ENCODE peak calls at places on chromosomes 5 and 9, in four cellular contexts. C is stomach; K is breast epithelium; Z is CD8-positive, alpha-beta memory T cell. U is an unnamed sample. For H3K4me1, the result is how much of the 10 kb centered on the place peaks cover.

GRCh38 chr5:53173083-53173482 is 63.5 kb upstream of the MOCS2 start:
- DNase-seq in Z (no peak), K (no peak), C (peak), U (no peak)

GRCh38 chr9:129458155-129458661 is 162.7 kb downstream of the C9orf50 start:
- DNase-seq in K (no peak), C (peak), Z (peak), U (no peak)

GRCh38 chr5:35736280-35736679 is 118.6 kb downstream of the SPEF2 start:
- DNase-seq in C (no peak), K (no peak), Z (no peak), U (no peak)

GRCh38 chr5:1792842-1793266 is 6.8 kb downstream of the MRPL36 start:
- DNase-seq in Z (peak), C (peak), K (peak), U (no peak)

GRCh38 chr9:70205366-70206020 is 53.3 kb upstream of the SMC5 start:
- DNase-seq in Z (no peak), C (no peak), K (no peak), U (no peak)

GRCh38 chr5:108481355-108481931 is 99.5 kb upstream of the FBXL17 start:
- DNase-seq in K (no peak), Z (no peak), C (no peak), U (peak)

GRCh38 chr5:122089096-122089495 is 11.0 kb upstream of the LOX start:
- DNase-seq in C (no peak), Z (no peak), K (no peak), U (no peak)

GRCh38 chr5:32100230-32100629 is 73.9 kb downstream of the GOLPH3 start:
- DNase-seq in K (no peak), C (no peak), Z (no peak), U (no peak)

GRCh38 chr9:34744295-34745221 is 34.6 kb upstream of the CCL21 start:
- DNase-seq in C (no peak), K (no peak), Z (no peak), U (no peak)

GRCh38 chr5:124935060-124935459 is 188.6 kb upstream of the ZNF608 start:
- DNase-seq in K (no peak), C (no peak), Z (no peak), U (no peak)

GRCh38 chr9:129725841-129726251 is 27.0 kb downstream of the PTGES start:
- DNase-seq in C (no peak), Z (no peak), K (no peak), U (no peak)

GRCh38 chr9:82457281-82457680 is 468.7 kb downstream of the SPATA31D1 start:
- DNase-seq in Z (no peak), K (no peak), C (no peak), U (no peak)

GRCh38 chr9:69980591-69980990 is 63.1 kb upstream of the MAMDC2 start:
- DNase-seq in Z (no peak), K (no peak), C (no peak), U (no peak)

GRCh38 chr9:34010979-34011378 is 37.7 kb downstream of the UBAP2 start:
- DNase-seq in Z (peak), C (no peak), K (no peak), U (no peak)

GRCh38 chr9:90029996-90030395 is 425.2 kb downstream of the GADD45G start:
- DNase-seq in C (no peak), Z (no peak), K (no peak), U (no peak)

GRCh38 chr9:84301851-84302250 is 38.7 kb downstream of the SLC28A3 start:
- DNase-seq in K (no peak), Z (no peak), C (no peak), U (no peak)

GRCh38 chr5:68540798-68541590 is 325.4 kb downstream of the PIK3R1 start:
- DNase-seq in Z (no peak), C (no peak), K (no peak), U (no peak)

GRCh38 chr9:78472111-78472510 is 175.2 kb downstream of the PSAT1 start:
- DNase-seq in C (no peak), K (no peak), Z (no peak), U (no peak)

GRCh38 chr9:110887276-110887675 is 151.0 kb downstream of the LPAR1 start:
- DNase-seq in C (no peak), Z (no peak), K (no peak), U (no peak)

GRCh38 chr9:109172935-109173334 is 5.9 kb upstream of the FRRS1L start:
- DNase-seq in Z (no peak), K (no peak), C (no peak), U (no peak)

GRCh38 chr9:117725426-117725887 is 21.3 kb downstream of the TLR4 start:
- DNase-seq in Z (no peak), K (no peak), C (no peak), U (no peak)

GRCh38 chr5:135073771-135074345 is 39.8 kb upstream of the PITX1 start:
- DNase-seq in Z (no peak), K (no peak), C (peak), U (peak)

GRCh38 chr9:34578241-34579096 is 11.1 kb downstream of the CNTFR start:
- DNase-seq in K (no peak), Z (no peak), C (no peak), U (no peak)

GRCh38 chr9:88737031-88737430 is 202.1 kb downstream of the NXNL2 start:
- DNase-seq in C (no peak), Z (no peak), K (no peak), U (no peak)

GRCh38 chr9:74887981-74888370 is 255 bp upstream of the TRPM6 start:
- DNase-seq in C (no peak), Z (no peak), K (no peak), U (no peak)

GRCh38 chr9:123440256-123440655 is 84.3 kb downstream of the CRB2 start:
- DNase-seq in Z (no peak), C (no peak), K (peak), U (no peak)
- H3K4me1 ChIP-seq in Z (under half), C (under half), K (under half), U (under half)

GRCh38 chr5:115616892-115617291 is 8.9 kb downstream of the TMED7 start:
- DNase-seq in C (no peak), K (no peak), Z (no peak), U (no peak)
- H3K4me1 ChIP-seq in C (under half), K (under half), Z (under half), U (under half)

DNA sequence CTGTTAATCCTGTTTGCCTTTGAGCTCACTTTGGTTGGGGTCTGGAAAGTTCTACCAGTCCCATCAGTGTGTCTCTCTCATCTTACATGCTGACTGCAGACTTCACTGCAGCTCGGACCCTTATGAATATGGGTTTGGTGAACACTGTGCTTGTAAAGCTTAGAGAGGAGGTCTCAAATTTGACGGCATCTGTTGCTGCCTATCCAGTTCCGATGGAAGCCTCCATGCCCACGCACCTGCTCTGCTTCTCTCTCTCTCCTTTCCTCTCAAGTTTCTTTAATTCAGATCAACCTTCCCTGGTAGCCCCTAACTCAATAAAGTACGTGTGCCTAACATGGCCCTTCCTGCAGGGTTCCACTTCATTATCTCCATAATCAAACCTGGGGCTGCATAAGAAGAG is 217.9 kb downstream of the HSPA4 start:
- DNase-seq in Z (no peak), K (no peak), C (no peak), U (no peak)
- H3K4me1 ChIP-seq in Z (under half), K (under half), C (under half), U (under half)

DNA sequence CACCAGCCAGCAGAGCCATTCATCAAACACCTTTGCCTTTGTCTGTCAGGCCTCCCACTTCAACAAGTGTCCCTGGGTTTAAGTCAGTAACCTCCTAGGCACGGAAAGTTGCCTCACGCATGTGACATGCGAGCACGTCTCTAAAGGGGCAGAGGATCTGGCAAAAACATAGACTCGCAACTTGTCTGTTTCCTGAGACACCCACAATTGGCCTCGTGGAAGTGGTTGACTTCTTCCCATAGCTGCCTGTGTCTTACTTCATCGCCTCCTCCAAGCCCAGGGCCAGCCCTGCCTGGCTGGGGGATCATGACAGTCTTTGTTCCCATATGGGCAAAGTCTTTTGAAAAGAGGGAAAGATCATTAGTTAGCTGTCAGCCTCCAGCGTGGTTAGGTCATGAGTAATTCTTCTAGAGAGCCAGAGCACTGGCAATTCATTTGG is 35.5 kb upstream of the GLRX start:
- DNase-seq in Z (no peak), C (no peak), K (no peak), U (no peak)
- H3K4me1 ChIP-seq in Z (under half), C (half or more), K (under half), U (under half)

GRCh38 chr9:137278061-137278912 is 761 bp downstream of the TOR4A start:
- DNase-seq in Z (no peak), K (no peak), C (no peak), U (peak)
- H3K4me1 ChIP-seq in Z (under half), K (under half), C (half or more), U (under half)

GRCh38 chr5:5330723-5331530 is 91.5 kb upstream of the ICE1 start:
- DNase-seq in K (no peak), C (no peak), Z (no peak), U (no peak)

GRCh38 chr5:5335115-5335514 is 87.4 kb upstream of the ICE1 start:
- DNase-seq in C (no peak), K (no peak), Z (no peak), U (no peak)

GRCh38 chr5:5335708-5336211 is 86.7 kb upstream of the ICE1 start:
- DNase-seq in K (no peak), C (no peak), Z (no peak), U (no peak)

GRCh38 chr5:5331838-5332237 is 90.6 kb upstream of the ICE1 start:
- DNase-seq in C (no peak), Z (no peak), K (no peak), U (no peak)

DNA sequence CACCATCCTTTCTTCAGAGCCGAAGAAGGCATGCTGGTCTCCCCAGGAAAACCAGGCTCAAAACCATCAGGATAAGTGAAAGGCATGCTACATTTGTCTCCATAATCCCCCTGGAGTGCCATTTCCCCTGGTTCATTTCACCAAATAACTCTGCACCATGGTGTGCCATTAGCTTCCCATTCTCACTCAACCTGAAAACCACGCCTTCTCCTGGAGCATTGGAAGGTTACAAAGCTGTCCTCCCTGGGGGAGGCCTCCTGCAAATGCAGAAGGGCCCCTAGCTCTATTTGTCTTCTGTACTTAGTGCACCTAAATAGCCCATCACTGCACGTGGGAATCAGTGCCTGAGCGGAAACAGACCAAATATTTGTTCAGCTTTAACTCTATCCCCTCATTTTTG is 90.2 kb upstream of the ICE1 start:
- DNase-seq in Z (no peak), C (no peak), K (no peak), U (no peak)
- H3K4me1 ChIP-seq in Z (under half), C (under half), K (under half), U (under half)

GRCh38 chr5:138029944-138030343 is 2.9 kb downstream of the FAM13B start:
- DNase-seq in K (no peak), Z (no peak), C (no peak), U (no peak)
- H3K4me1 ChIP-seq in K (under half), Z (half or more), C (half or more), U (under half)